ENCODE peak calls at places on chromosomes 2 and 18, in nine cellular contexts. One of them, this sample, is unnamed.

GRCh38 chr2:65263257-65263656 is 35.6 kb downstream of the ACTR2 start:
- DNase-seq in lower leg skin: no peak
- DNase-seq in body of pancreas: no peak
- DNase-seq in cardiac muscle cell: no peak
- DNase-seq in coronary artery: no peak
- DNase-seq in stomach: no peak
- DNase-seq in left ventricle myocardium inferior: no peak
- DNase-seq in GM12864: no peak
- DNase-seq in right cardiac atrium: no peak
- DNase-seq in this sample: no peak

GRCh38 chr2:195580156-195580555 is 76.9 kb upstream of the SLC39A10 start:
- DNase-seq in lower leg skin: no peak
- DNase-seq in body of pancreas: no peak
- DNase-seq in cardiac muscle cell: no peak
- DNase-seq in coronary artery: no peak
- DNase-seq in stomach: no peak
- DNase-seq in left ventricle myocardium inferior: no peak
- DNase-seq in GM12864: no peak
- DNase-seq in right cardiac atrium: no peak
- DNase-seq in this sample: no peak

GRCh38 chr2:190545756-190546385 is 11.3 kb upstream of the NEMP2 start:
- DNase-seq in lower leg skin: no peak
- DNase-seq in body of pancreas: no peak
- DNase-seq in cardiac muscle cell: no peak
- DNase-seq in coronary artery: no peak
- DNase-seq in stomach: no peak
- DNase-seq in left ventricle myocardium inferior: no peak
- DNase-seq in GM12864: no peak
- DNase-seq in right cardiac atrium: no peak
- DNase-seq in this sample: no peak

GRCh38 chr2:165941827-165942226 is 11.7 kb downstream of the TTC21B start:
- DNase-seq in lower leg skin: no peak
- DNase-seq in body of pancreas: no peak
- DNase-seq in cardiac muscle cell: no peak
- DNase-seq in coronary artery: no peak
- DNase-seq in stomach: no peak
- DNase-seq in left ventricle myocardium inferior: no peak
- DNase-seq in GM12864: no peak
- DNase-seq in right cardiac atrium: no peak
- DNase-seq in this sample: no peak

GRCh38 chr18:57915848-57916596 is 112.9 kb upstream of the ATP8B1 start:
- DNase-seq in lower leg skin: no peak
- DNase-seq in body of pancreas: peak; percentile 24
- DNase-seq in cardiac muscle cell: no peak
- DNase-seq in coronary artery: no peak
- DNase-seq in stomach: no peak
- DNase-seq in left ventricle myocardium inferior: no peak
- DNase-seq in GM12864: no peak
- DNase-seq in right cardiac atrium: peak; percentile 16
- DNase-seq in this sample: no peak

GRCh38 chr2:73268831-73269685 is 15.2 kb downstream of the FBXO41 start:
- DNase-seq in lower leg skin: no peak
- DNase-seq in body of pancreas: peak; percentile 81
- DNase-seq in cardiac muscle cell: peak; percentile 36
- DNase-seq in coronary artery: no peak
- DNase-seq in stomach: peak; percentile 69
- DNase-seq in left ventricle myocardium inferior: no peak
- DNase-seq in GM12864: no peak
- DNase-seq in right cardiac atrium: no peak
- DNase-seq in this sample: no peak

GRCh38 chr2:240419321-240419720 is 16.1 kb upstream of the GPC1 start:
- DNase-seq in lower leg skin: peak; percentile 63
- DNase-seq in body of pancreas: no peak
- DNase-seq in cardiac muscle cell: no peak
- DNase-seq in coronary artery: peak; percentile 33
- DNase-seq in stomach: no peak
- DNase-seq in left ventricle myocardium inferior: no peak
- DNase-seq in GM12864: no peak
- DNase-seq in right cardiac atrium: no peak
- DNase-seq in this sample: no peak

GRCh38 chr18:34224423-34225217 is at the start of gene NOL4:
- DNase-seq in lower leg skin: peak; percentile 81
- DNase-seq in body of pancreas: peak; percentile 70
- DNase-seq in cardiac muscle cell: peak; percentile 95
- DNase-seq in coronary artery: no peak
- DNase-seq in stomach: peak; percentile 45
- DNase-seq in left ventricle myocardium inferior: no peak
- DNase-seq in GM12864: no peak
- DNase-seq in right cardiac atrium: peak; percentile 35
- DNase-seq in this sample: no peak

GRCh38 chr18:51151568-51152511 is 45.6 kb downstream of the MEX3C start:
- DNase-seq in lower leg skin: peak; percentile 71
- DNase-seq in body of pancreas: no peak
- DNase-seq in cardiac muscle cell: no peak
- DNase-seq in coronary artery: no peak
- DNase-seq in stomach: peak; percentile 35
- DNase-seq in left ventricle myocardium inferior: no peak
- DNase-seq in GM12864: peak; percentile 59
- DNase-seq in right cardiac atrium: no peak
- DNase-seq in this sample: peak; percentile 78

GRCh38 chr2:105732096-105732495 is 12.6 kb upstream of the NCK2 start:
- DNase-seq in lower leg skin: no peak
- DNase-seq in body of pancreas: no peak
- DNase-seq in cardiac muscle cell: no peak
- DNase-seq in coronary artery: no peak
- DNase-seq in stomach: no peak
- DNase-seq in left ventricle myocardium inferior: no peak
- DNase-seq in GM12864: no peak
- DNase-seq in right cardiac atrium: no peak
- DNase-seq in this sample: no peak

GRCh38 chr2:175057078-175057685 is 52.0 kb upstream of the CHN1 start:
- DNase-seq in lower leg skin: no peak
- DNase-seq in body of pancreas: no peak
- DNase-seq in cardiac muscle cell: no peak
- DNase-seq in coronary artery: no peak
- DNase-seq in stomach: no peak
- DNase-seq in left ventricle myocardium inferior: no peak
- DNase-seq in GM12864: no peak
- DNase-seq in right cardiac atrium: no peak
- DNase-seq in this sample: no peak

GRCh38 chr18:79933765-79934164 is 17.7 kb downstream of the SLC66A2 start:
- DNase-seq in lower leg skin: peak; percentile 66
- DNase-seq in body of pancreas: peak; percentile 86
- DNase-seq in cardiac muscle cell: peak; percentile 59
- DNase-seq in coronary artery: peak; percentile 36
- DNase-seq in stomach: no peak
- DNase-seq in left ventricle myocardium inferior: no peak
- DNase-seq in GM12864: no peak
- DNase-seq in right cardiac atrium: peak; percentile 16
- DNase-seq in this sample: no peak

GRCh38 chr2:85772019-85772745 is 18.4 kb downstream of the ATOH8 start:
- DNase-seq in lower leg skin: peak; percentile 99
- DNase-seq in body of pancreas: peak; percentile 97
- DNase-seq in cardiac muscle cell: peak; percentile 92
- DNase-seq in coronary artery: peak; percentile 100
- DNase-seq in stomach: peak; percentile 98
- DNase-seq in left ventricle myocardium inferior: peak; percentile 99
- DNase-seq in GM12864: no peak
- DNase-seq in right cardiac atrium: peak; percentile 98
- DNase-seq in this sample: peak; percentile 99

GRCh38 chr2:57979158-57979557 is 67.4 kb upstream of the VRK2 start:
- DNase-seq in lower leg skin: no peak
- DNase-seq in body of pancreas: no peak
- DNase-seq in cardiac muscle cell: no peak
- DNase-seq in coronary artery: no peak
- DNase-seq in stomach: no peak
- DNase-seq in left ventricle myocardium inferior: no peak
- DNase-seq in GM12864: no peak
- DNase-seq in right cardiac atrium: no peak
- DNase-seq in this sample: no peak

GRCh38 chr2:45128580-45128997 is 119.3 kb upstream of the SIX2 start:
- DNase-seq in lower leg skin: no peak
- DNase-seq in body of pancreas: peak; percentile 51
- DNase-seq in cardiac muscle cell: no peak
- DNase-seq in coronary artery: no peak
- DNase-seq in stomach: no peak
- DNase-seq in left ventricle myocardium inferior: peak; percentile 46
- DNase-seq in GM12864: no peak
- DNase-seq in right cardiac atrium: peak; percentile 55
- DNase-seq in this sample: peak; percentile 94

GRCh38 chr18:7575465-7576026 is 8.4 kb downstream of the PTPRM start:
- DNase-seq in lower leg skin: no peak
- DNase-seq in body of pancreas: no peak
- DNase-seq in cardiac muscle cell: no peak
- DNase-seq in coronary artery: no peak
- DNase-seq in stomach: no peak
- DNase-seq in left ventricle myocardium inferior: no peak
- DNase-seq in GM12864: no peak
- DNase-seq in right cardiac atrium: no peak
- DNase-seq in this sample: no peak

GRCh38 chr2:112605926-112606325 is 21.5 kb downstream of the CHCHD5 start:
- DNase-seq in lower leg skin: peak; percentile 59
- DNase-seq in body of pancreas: no peak
- DNase-seq in cardiac muscle cell: no peak
- DNase-seq in coronary artery: no peak
- DNase-seq in stomach: no peak
- DNase-seq in left ventricle myocardium inferior: no peak
- DNase-seq in GM12864: no peak
- DNase-seq in right cardiac atrium: no peak
- DNase-seq in this sample: no peak

GRCh38 chr2:24793752-24794477 is 690 bp downstream of the CENPO start:
- DNase-seq in lower leg skin: no peak
- DNase-seq in body of pancreas: no peak
- DNase-seq in cardiac muscle cell: peak; percentile 46
- DNase-seq in coronary artery: no peak
- DNase-seq in stomach: no peak
- DNase-seq in left ventricle myocardium inferior: no peak
- DNase-seq in GM12864: no peak
- DNase-seq in right cardiac atrium: no peak
- DNase-seq in this sample: no peak

GRCh38 chr2:232568161-232568560 is 17.7 kb downstream of the EIF4E2 start:
- DNase-seq in lower leg skin: no peak
- DNase-seq in body of pancreas: no peak
- DNase-seq in cardiac muscle cell: no peak
- DNase-seq in coronary artery: no peak
- DNase-seq in stomach: no peak
- DNase-seq in left ventricle myocardium inferior: no peak
- DNase-seq in GM12864: no peak
- DNase-seq in right cardiac atrium: no peak
- DNase-seq in this sample: no peak

GRCh38 chr2:201859886-201860285 is 53.5 kb downstream of the CDK15 start:
- DNase-seq in lower leg skin: no peak
- DNase-seq in body of pancreas: no peak
- DNase-seq in cardiac muscle cell: no peak
- DNase-seq in coronary artery: no peak
- DNase-seq in stomach: no peak
- DNase-seq in left ventricle myocardium inferior: no peak
- DNase-seq in GM12864: no peak
- DNase-seq in right cardiac atrium: no peak
- DNase-seq in this sample: no peak

GRCh38 chr18:500556-501405 is at the start of gene COLEC12:
- DNase-seq in lower leg skin: no peak
- DNase-seq in body of pancreas: no peak
- DNase-seq in cardiac muscle cell: peak; percentile 81
- DNase-seq in coronary artery: no peak
- DNase-seq in stomach: no peak
- DNase-seq in left ventricle myocardium inferior: peak; percentile 50
- DNase-seq in GM12864: no peak
- DNase-seq in right cardiac atrium: peak; percentile 32
- DNase-seq in this sample: no peak

GRCh38 chr18:63476666-63477065 is at the start of gene SERPINB5:
- DNase-seq in lower leg skin: peak; percentile 94
- DNase-seq in body of pancreas: peak; percentile 9
- DNase-seq in cardiac muscle cell: no peak
- DNase-seq in coronary artery: no peak
- DNase-seq in stomach: peak; percentile 49
- DNase-seq in left ventricle myocardium inferior: no peak
- DNase-seq in GM12864: no peak
- DNase-seq in right cardiac atrium: no peak
- DNase-seq in this sample: no peak
- H3K4me3 ChIP-seq in lower leg skin: no peak within 1 kb of the TSS
- H3K4me3 ChIP-seq in body of pancreas: no peak within 1 kb of the TSS
- H3K4me3 ChIP-seq in cardiac muscle cell: no peak within 1 kb of the TSS
- H3K4me3 ChIP-seq in coronary artery: no peak within 1 kb of the TSS
- H3K4me3 ChIP-seq in stomach: no peak within 1 kb of the TSS
- H3K4me3 ChIP-seq in left ventricle myocardium inferior: no peak within 1 kb of the TSS
- H3K4me3 ChIP-seq in GM12864: no peak within 1 kb of the TSS
- H3K4me3 ChIP-seq in right cardiac atrium: no peak within 1 kb of the TSS
- H3K4me3 ChIP-seq in this sample: no peak within 1 kb of the TSS

DNA sequence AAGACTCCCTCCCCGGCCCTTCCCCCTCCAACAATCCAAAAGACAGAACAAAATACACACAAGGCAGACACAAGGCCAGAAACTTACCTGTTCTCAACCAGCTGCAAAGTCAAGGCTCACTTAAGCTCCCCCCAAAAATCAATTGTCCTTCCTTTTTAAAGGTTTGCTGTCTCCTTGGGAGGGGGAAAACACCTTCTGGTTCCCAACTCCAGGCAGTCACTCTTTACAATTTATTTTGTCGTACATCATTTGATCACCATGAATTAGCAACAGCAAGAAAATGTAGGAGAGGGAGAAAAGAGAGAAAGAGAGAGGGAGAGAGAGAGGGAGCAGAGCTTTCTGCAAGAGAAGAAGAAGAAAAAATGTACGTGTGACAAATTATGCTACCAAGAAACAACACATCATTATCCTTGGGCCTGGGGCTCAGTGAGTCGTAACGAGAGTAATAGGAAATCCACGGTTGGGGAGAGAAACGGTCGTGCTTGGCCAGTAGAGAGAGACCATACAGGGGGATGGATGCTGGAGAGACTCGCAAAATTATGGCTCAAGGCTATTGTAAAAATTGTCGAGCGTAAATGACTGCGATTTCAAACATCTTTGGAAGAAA is at the start of gene KLHL14:
- DNase-seq in lower leg skin: no peak
- DNase-seq in body of pancreas: no peak
- DNase-seq in cardiac muscle cell: no peak
- DNase-seq in coronary artery: no peak
- DNase-seq in stomach: no peak
- DNase-seq in left ventricle myocardium inferior: no peak
- DNase-seq in GM12864: no peak
- DNase-seq in right cardiac atrium: no peak
- DNase-seq in this sample: no peak
- H3K4me3 ChIP-seq in lower leg skin: no peak within 1 kb of the TSS
- H3K4me3 ChIP-seq in body of pancreas: no peak within 1 kb of the TSS
- H3K4me3 ChIP-seq in cardiac muscle cell: peak within 1 kb of the TSS; percentile 85
- H3K4me3 ChIP-seq in coronary artery: peak within 1 kb of the TSS; percentile 67
- H3K4me3 ChIP-seq in stomach: peak within 1 kb of the TSS; percentile 44
- H3K4me3 ChIP-seq in left ventricle myocardium inferior: peak within 1 kb of the TSS; percentile 64
- H3K4me3 ChIP-seq in GM12864: no peak within 1 kb of the TSS
- H3K4me3 ChIP-seq in right cardiac atrium: peak within 1 kb of the TSS; percentile 82
- H3K4me3 ChIP-seq in this sample: peak within 1 kb of the TSS; percentile 43

GRCh38 chr2:76700894-76701293 is 821.3 kb downstream of the LRRTM4 start:
- DNase-seq in lower leg skin: no peak
- DNase-seq in body of pancreas: no peak
- DNase-seq in cardiac muscle cell: no peak
- DNase-seq in coronary artery: no peak
- DNase-seq in stomach: no peak
- DNase-seq in left ventricle myocardium inferior: no peak
- DNase-seq in GM12864: no peak
- DNase-seq in right cardiac atrium: no peak
- DNase-seq in this sample: no peak
- H3K4me3 ChIP-seq in lower leg skin: no peak overlapping the region
- H3K4me3 ChIP-seq in body of pancreas: no peak overlapping the region
- H3K4me3 ChIP-seq in cardiac muscle cell: no peak overlapping the region
- H3K4me3 ChIP-seq in coronary artery: no peak overlapping the region
- H3K4me3 ChIP-seq in stomach: no peak overlapping the region
- H3K4me3 ChIP-seq in left ventricle myocardium inferior: no peak overlapping the region
- H3K4me3 ChIP-seq in GM12864: no peak overlapping the region
- H3K4me3 ChIP-seq in right cardiac atrium: no peak overlapping the region
- H3K4me3 ChIP-seq in this sample: no peak overlapping the region

GRCh38 chr2:203636896-203637818 is 69.3 kb upstream of the CD28 start:
- DNase-seq in lower leg skin: no peak
- DNase-seq in body of pancreas: no peak
- DNase-seq in cardiac muscle cell: no peak
- DNase-seq in coronary artery: no peak
- DNase-seq in stomach: no peak
- DNase-seq in left ventricle myocardium inferior: no peak
- DNase-seq in GM12864: no peak
- DNase-seq in right cardiac atrium: no peak
- DNase-seq in this sample: no peak
- H3K4me3 ChIP-seq in lower leg skin: no peak overlapping the region
- H3K4me3 ChIP-seq in body of pancreas: no peak overlapping the region
- H3K4me3 ChIP-seq in cardiac muscle cell: no peak overlapping the region
- H3K4me3 ChIP-seq in coronary artery: no peak overlapping the region
- H3K4me3 ChIP-seq in stomach: no peak overlapping the region
- H3K4me3 ChIP-seq in left ventricle myocardium inferior: no peak overlapping the region
- H3K4me3 ChIP-seq in GM12864: no peak overlapping the region
- H3K4me3 ChIP-seq in right cardiac atrium: no peak overlapping the region
- H3K4me3 ChIP-seq in this sample: no peak overlapping the region

This sample was measured in esophagus muscularis mucosa.